ENCODE peak calls at places on chromosomes 13 and 19, in five cellular contexts. P is uterus, I is astrocyte, L is WERI-Rb-1, R is breast epithelium. M is an unnamed sample.

GRCh38 chr13:113785051-113786010 is 26.3 kb downstream of the TMEM255B start:
- DNase-seq in L (no peak), I (peak; percentile 63), R (no peak), P (no peak), M (no peak)

GRCh38 chr19:42207767-42208259 is 9.7 kb downstream of the DEDD2 start:
- DNase-seq in P (no peak), I (peak; percentile 84), R (peak; percentile 46), L (no peak), M (no peak)

GRCh38 chr13:23871616-23872220 is 17.5 kb downstream of the MIPEP start:
- DNase-seq in L (no peak), I (peak; percentile 30), P (no peak), R (no peak), M (peak; percentile 34)

GRCh38 chr13:109301711-109302110 is 484.7 kb downstream of the IRS2 start:
- DNase-seq in P (no peak), I (no peak), L (no peak), R (no peak), M (no peak)

GRCh38 chr13:96780105-96780504 is 214.2 kb downstream of the OXGR1 start:
- DNase-seq in R (no peak), L (no peak), P (no peak), I (no peak), M (no peak)

GRCh38 chr13:30963794-30964193 is 31.3 kb downstream of the TEX26 start:
- DNase-seq in P (no peak), L (no peak), I (no peak), R (no peak), M (no peak)

GRCh38 chr19:16229322-16229641 is 31.6 kb downstream of the AP1M1 start:
- DNase-seq in L (no peak), P (no peak), I (no peak), R (no peak), M (no peak)

GRCh38 chr19:5172859-5173577 is 167.6 kb downstream of the PTPRS start:
- DNase-seq in L (no peak), R (no peak), I (peak; percentile 96), P (no peak), M (no peak)

GRCh38 chr19:9309974-9310446 is 372 bp upstream of the ZNF699 start:
- DNase-seq in I (no peak), R (no peak), L (peak; percentile 97), P (peak; percentile 96), M (peak; percentile 93)

GRCh38 chr19:47002106-47002766 is 17.4 kb upstream of the NPAS1 start:
- DNase-seq in P (no peak), I (no peak), L (no peak), R (no peak), M (no peak)

GRCh38 chr19:31300406-31300805 is 48.8 kb downstream of the TSHZ3 start:
- DNase-seq in I (no peak), L (no peak), P (no peak), R (no peak), M (no peak)

GRCh38 chr19:32339988-32340874 is 5.2 kb upstream of the ZNF507 start:
- DNase-seq in L (peak; percentile 68), P (peak; percentile 30), R (no peak), I (no peak), M (peak; percentile 44)

GRCh38 chr19:16288544-16288943 is 36.1 kb upstream of the KLF2 start:
- DNase-seq in I (no peak), R (no peak), L (no peak), P (no peak), M (no peak)

GRCh38 chr13:95233026-95233635 is 68.1 kb downstream of the ABCC4 start:
- DNase-seq in I (no peak), L (no peak), P (no peak), R (no peak), M (no peak)

GRCh38 chr13:111286162-111286561 is 34.3 kb upstream of the TEX29 start:
- DNase-seq in R (no peak), I (no peak), P (no peak), L (no peak), M (no peak)

GRCh38 chr13:48849515-48849914 is 126.2 kb upstream of the FNDC3A start:
- DNase-seq in P (no peak), L (no peak), I (no peak), R (no peak), M (no peak)

GRCh38 chr19:8638078-8638619 is 7.7 kb downstream of the NFILZ start:
- DNase-seq in P (no peak), L (no peak), R (no peak), I (peak; percentile 82), M (no peak)

GRCh38 chr19:37583340-37583739 is 11.3 kb downstream of the ZNF571 start:
- DNase-seq in R (no peak), I (no peak), P (no peak), L (peak; percentile 18), M (peak; percentile 13)

GRCh38 chr19:31092189-31092753 is 257.0 kb downstream of the TSHZ3 start:
- DNase-seq in I (no peak), L (no peak), R (no peak), P (no peak), M (no peak)

GRCh38 chr19:42349378-42350107 is 24.1 kb downstream of the MEGF8 start:
- DNase-seq in R (no peak), I (no peak), L (no peak), P (no peak), M (no peak)

GRCh38 chr19:45615795-45616708 is 14.0 kb upstream of the GPR4 start:
- DNase-seq in I (peak; percentile 62), P (peak; percentile 86), R (no peak), L (peak; percentile 73), M (peak; percentile 96)

GRCh38 chr13:73913043-73913740 is 221.0 kb downstream of the KLF12 start:
- DNase-seq in L (no peak), R (no peak), I (peak; percentile 72), P (no peak), M (no peak)

GRCh38 chr19:34067861-34068271 is 104.4 kb upstream of the LSM14A start:
- DNase-seq in L (no peak), P (no peak), I (peak; percentile 1), R (no peak), M (no peak)

GRCh38 chr13:78194904-78195639 is 276.4 kb upstream of the EDNRB start:
- DNase-seq in I (peak; percentile 65), P (no peak), R (no peak), L (peak; percentile 7), M (no peak)

GRCh38 chr13:46355088-46355468 is 32.0 kb downstream of the RUBCNL start:
- DNase-seq in I (no peak), P (no peak), R (no peak), L (no peak), M (no peak)

GRCh38 chr13:48784906-48785555 is 131.3 kb downstream of the CYSLTR2 start:
- DNase-seq in I (peak; percentile 64), R (no peak), L (no peak), P (no peak), M (no peak)

GRCh38 chr13:51134763-51135365 is 23.8 kb upstream of the C13orf42 start:
- DNase-seq in L (no peak), P (no peak), R (no peak), I (no peak), M (no peak)

GRCh38 chr19:13006431-13007281 is 11.4 kb downstream of the NFIX start:
- DNase-seq in L (no peak), I (no peak), P (peak; percentile 84), R (no peak), M (no peak)
- H3K27ac ChIP-seq in L (no peak overlapping the region), I (no peak overlapping the region), P (peak overlapping the region; percentile 95), R (peak overlapping the region; percentile 95), M (no peak overlapping the region)

GRCh38 chr13:42047561-42048322 is 706 bp upstream of the DGKH start:
- DNase-seq in L (peak; percentile 28), P (peak; percentile 44), R (peak; percentile 22), I (peak; percentile 65), M (peak; percentile 22)

GRCh38 chr13:42046448-42046847 is 2.0 kb upstream of the DGKH start:
- DNase-seq in I (no peak), P (no peak), R (no peak), L (no peak), M (no peak)

GRCh38 chr13:42049454-42049780 is 969 bp downstream of the DGKH start:
- DNase-seq in P (no peak), L (no peak), I (no peak), R (no peak), M (peak; percentile 27)

GRCh38 chr13:42048625-42049453 is at the start of gene DGKH:
- DNase-seq in P (peak; percentile 85), R (peak; percentile 47), L (peak; percentile 68), I (peak; percentile 65), M (peak; percentile 48)

GRCh38 chr13:42048323-42048624 is 174 bp upstream of the DGKH start:
- DNase-seq in R (no peak), I (no peak), P (no peak), L (no peak), M (no peak)
- H3K27ac ChIP-seq in R (peak overlapping the region; percentile 87), I (peak overlapping the region; percentile 85), P (peak overlapping the region; percentile 97), L (peak overlapping the region; percentile 69), M (no peak overlapping the region)

DNA sequence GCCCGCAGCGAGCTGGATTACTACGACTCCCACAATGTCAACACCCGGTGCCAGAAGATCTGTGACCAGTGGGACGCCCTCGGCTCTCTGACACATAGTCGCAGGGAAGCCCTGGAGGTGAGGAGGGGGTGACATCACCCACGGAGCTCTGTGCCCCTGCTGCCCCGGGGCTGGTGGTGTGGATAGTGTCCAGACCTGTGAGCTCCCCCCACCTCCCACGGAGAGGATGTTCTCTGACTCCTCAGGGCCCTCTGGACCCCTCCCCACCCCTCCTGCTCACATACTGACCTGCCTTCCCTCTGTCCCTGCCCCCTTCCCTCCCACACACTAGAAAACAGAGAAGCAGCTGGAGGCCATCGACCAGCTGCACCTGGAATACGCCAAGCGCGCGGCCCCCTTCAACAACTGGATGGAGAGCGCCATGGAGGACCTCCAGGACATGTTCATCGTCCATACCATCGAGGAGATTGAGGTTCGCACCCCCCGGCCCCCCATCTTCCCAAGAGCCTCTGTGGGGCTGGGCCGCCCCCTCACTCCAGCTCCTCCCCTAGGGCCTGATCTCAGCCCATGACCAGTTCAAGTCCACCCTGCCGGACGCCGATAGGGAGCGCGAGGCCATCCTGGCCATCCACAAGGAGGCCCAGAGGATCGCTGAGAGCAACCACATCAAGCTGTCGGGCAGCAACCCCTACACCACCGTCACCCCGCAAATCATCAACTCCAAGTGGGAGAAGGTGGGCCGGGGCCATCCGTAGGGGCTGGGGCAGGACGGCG is 20.5 kb downstream of the CAPN12 start:
- DNase-seq in L (no peak), I (no peak), R (no peak), P (no peak), M (no peak)
- H3K27ac ChIP-seq in L (no peak overlapping the region), I (no peak overlapping the region), R (peak overlapping the region; percentile 82), P (peak overlapping the region; percentile 76), M (no peak overlapping the region)

DNA sequence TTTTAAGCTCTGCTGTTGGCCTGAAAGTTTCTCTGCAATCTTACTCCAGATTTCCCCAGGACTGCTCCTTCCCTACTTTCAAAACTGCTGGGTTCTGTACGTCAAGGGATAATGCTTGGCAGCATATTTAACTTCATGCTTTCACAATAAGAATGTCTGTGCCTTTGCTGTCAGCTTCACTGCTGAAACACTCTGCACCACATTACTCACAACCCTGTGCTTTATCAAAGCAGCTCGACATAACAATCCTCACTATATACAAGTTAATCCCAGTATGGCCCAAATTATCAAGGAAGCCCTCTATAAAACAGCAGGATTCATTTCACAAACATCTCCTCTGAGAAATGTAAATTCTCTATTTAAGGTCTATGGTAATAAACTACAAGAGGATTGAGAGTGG is 17.5 kb downstream of the LATS2 start:
- DNase-seq in R (no peak), P (no peak), L (no peak), I (peak; percentile 86), M (no peak)
- H3K27ac ChIP-seq in R (no peak overlapping the region), P (peak overlapping the region; percentile 0), L (no peak overlapping the region), I (peak overlapping the region; percentile 21), M (no peak overlapping the region)